ENCODE peak calls at places on chromosomes 12 and 14, in five cellular contexts. I is choroid plexus epithelial cell, C is lower leg skin, Y is stomach, N is BJ. E is an unnamed sample.
A peak's percentile ranks its signal among the peaks of the same experiment; 100 is the strongest.

GRCh38 chr14:82122678-82123077 is 589.0 kb upstream of the SEL1L start:
- DNase-seq in I (no peak), N (no peak), Y (no peak), C (no peak), E (no peak)

GRCh38 chr14:80988742-80989429 is 33.5 kb downstream of the TSHR start:
- DNase-seq in C (no peak), Y (no peak), I (peak; percentile 12), N (no peak), E (no peak)

GRCh38 chr12:122979908-122980191 is 631 bp upstream of the ARL6IP4 start:
- DNase-seq in I (peak; percentile 21), C (no peak), N (no peak), Y (no peak), E (no peak)

GRCh38 chr14:67623114-67623513 is 3.4 kb downstream of the ARG2 start:
- DNase-seq in C (no peak), Y (no peak), I (peak; percentile 63), N (no peak), E (no peak)

GRCh38 chr12:75130811-75131210 is 78.8 kb downstream of the KCNC2 start:
- DNase-seq in I (no peak), N (no peak), C (no peak), Y (no peak), E (no peak)

GRCh38 chr12:114920828-114921579 is 237.0 kb upstream of the TBX3 start:
- DNase-seq in N (peak; percentile 72), I (peak; percentile 11), Y (no peak), C (no peak), E (no peak)

GRCh38 chr14:66066991-66067788 is 419.0 kb upstream of the CCDC196 start:
- DNase-seq in C (no peak), I (no peak), Y (no peak), N (no peak), E (no peak)

GRCh38 chr14:100393906-100394732 is 71.0 kb downstream of the SLC25A47 start:
- DNase-seq in C (no peak), I (no peak), N (no peak), Y (no peak), E (no peak)

GRCh38 chr12:10829994-10830393 is 3.8 kb upstream of the TAS2R10 start:
- DNase-seq in I (peak; percentile 43), C (no peak), Y (no peak), N (no peak), E (no peak)

GRCh38 chr12:112466011-112466422 is 47.3 kb downstream of the PTPN11 start:
- DNase-seq in Y (peak; percentile 30), C (no peak), I (no peak), N (no peak), E (no peak)

GRCh38 chr12:72072613-72073212 is 134.1 kb downstream of the TPH2 start:
- DNase-seq in C (no peak), N (no peak), Y (no peak), I (no peak), E (no peak)

GRCh38 chr14:69620981-69621380 is 9.6 kb downstream of the SUSD6 start:
- DNase-seq in I (no peak), Y (no peak), N (no peak), C (no peak), E (no peak)

GRCh38 chr12:97555547-97556200 is 93.1 kb downstream of the RMST start:
- DNase-seq in C (no peak), N (no peak), Y (no peak), I (no peak), E (no peak)

GRCh38 chr12:130198663-130199060 is 36.4 kb downstream of the FZD10 start:
- DNase-seq in N (no peak), C (no peak), Y (peak; percentile 17), I (no peak), E (no peak)

GRCh38 chr12:103672401-103673119 is 85.5 kb downstream of the STAB2 start:
- DNase-seq in Y (no peak), C (no peak), I (no peak), N (no peak), E (no peak)

DNA sequence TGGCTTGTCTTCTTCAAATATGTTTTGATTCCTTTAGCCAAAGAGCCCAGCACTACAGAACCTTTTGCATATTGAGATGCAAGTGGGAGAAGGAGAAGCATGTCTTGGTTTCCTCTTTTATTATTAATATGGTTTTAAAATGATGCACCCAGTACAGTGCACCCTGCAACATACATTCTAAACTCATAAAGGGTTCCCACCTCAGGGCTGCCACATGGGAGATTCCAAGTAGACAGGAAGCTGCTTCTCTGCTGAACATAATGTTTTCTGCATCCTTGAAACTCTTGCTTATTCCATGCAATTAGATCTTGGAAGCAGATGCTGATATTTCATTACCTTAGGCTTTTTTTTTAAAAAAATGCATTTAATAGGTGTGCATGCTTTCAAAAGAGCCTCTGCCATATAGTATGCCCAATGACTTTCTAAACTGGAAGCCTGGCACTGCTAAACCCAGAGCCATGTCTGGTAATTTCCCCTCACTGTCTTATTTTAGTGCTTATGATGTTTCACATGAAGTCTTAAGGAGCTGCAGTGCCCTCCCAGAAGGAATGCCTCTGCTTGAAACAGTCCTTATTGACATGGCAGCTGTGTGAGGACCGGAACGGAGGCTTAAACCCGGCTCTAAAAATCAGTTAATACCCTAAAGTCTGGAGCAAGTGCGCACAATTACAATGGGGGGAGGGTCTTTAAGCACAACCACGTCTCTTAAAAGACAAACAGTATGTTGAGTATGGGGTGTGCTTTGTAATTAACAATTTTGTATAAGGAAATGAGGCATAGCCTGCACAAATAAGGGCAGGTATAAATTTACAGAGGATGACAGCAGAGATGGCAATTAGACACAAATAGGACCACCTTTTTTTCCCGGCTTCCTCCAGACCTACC is 2.0 kb upstream of the SIX1 start:
- DNase-seq in I (no peak), Y (no peak), N (no peak), C (no peak), E (no peak)
- TF ChIP-seq CTCF in I (no peak), Y (no peak), N (no peak), C (no peak), E (no peak)

GRCh38 chr14:33586806-33587205 is 364.1 kb downstream of the EGLN3 start:
- DNase-seq in N (no peak), I (no peak), Y (no peak), C (no peak), E (no peak)
- H3K4me3 ChIP-seq in N (no peak overlapping the region), I (no peak overlapping the region), Y (no peak overlapping the region), C (no peak overlapping the region), E (no peak overlapping the region)

DNA sequence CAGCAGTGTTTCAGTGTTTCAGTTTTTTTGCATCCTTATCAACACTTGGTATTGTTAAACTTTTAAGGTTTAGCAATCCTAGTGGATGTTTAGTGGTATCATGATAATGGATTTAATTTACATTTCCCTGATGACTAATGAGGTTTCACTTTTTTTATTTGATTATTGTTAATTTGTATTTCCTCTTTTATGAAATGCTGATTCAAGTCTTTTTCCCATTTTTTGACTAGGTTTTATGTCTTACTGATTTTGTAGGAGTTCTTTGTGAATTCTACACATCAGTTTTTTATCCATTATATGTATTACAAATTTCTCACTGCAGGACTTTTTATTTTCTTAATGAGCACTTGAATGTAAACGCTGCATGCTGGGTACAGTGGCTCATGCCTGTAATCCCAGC is 23.8 kb downstream of the YLPM1 start:
- DNase-seq in C (no peak), I (no peak), Y (no peak), N (no peak), E (no peak)
- TF ChIP-seq CTCF in C (no peak), I (no peak), Y (no peak), N (no peak), E (no peak)

GRCh38 chr14:39109893-39110715 is 4.0 kb upstream of the GEMIN2 start:
- DNase-seq in C (no peak), I (no peak), Y (no peak), N (no peak), E (no peak)
- H3K4me3 ChIP-seq in C (no peak overlapping the region), I (no peak overlapping the region), Y (peak overlapping the region; percentile 38), N (no peak overlapping the region), E (no peak overlapping the region)

GRCh38 chr12:89477633-89478279 is 46.8 kb downstream of the GALNT4 start:
- DNase-seq in N (no peak), Y (no peak), I (no peak), C (no peak), E (no peak)
- TF ChIP-seq CTCF in N (no peak), Y (no peak), I (peak; percentile 5), C (no peak), E (no peak)

DNA sequence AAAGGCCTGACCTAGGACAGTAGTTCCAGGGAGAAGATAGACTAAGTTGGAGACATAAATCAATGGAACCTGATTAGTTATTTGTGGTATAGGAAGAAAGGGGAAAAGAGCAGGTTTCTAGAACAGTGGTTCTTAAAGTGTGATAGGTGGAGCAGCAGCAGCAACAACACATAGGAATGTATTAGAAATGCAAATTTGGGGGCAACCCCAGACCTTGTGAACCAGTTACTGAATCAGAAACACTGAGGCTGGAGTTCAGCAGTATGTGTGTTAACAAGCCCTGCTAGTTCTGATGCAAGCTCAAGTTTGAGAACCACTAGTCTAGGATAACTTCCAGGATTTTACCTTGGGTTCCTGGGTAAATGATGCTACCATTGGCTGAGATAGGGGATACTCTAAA is 308.7 kb downstream of the EMP1 start:
- DNase-seq in C (no peak), I (no peak), Y (no peak), N (no peak), E (no peak)
- H3K4me3 ChIP-seq in C (no peak overlapping the region), I (no peak overlapping the region), Y (no peak overlapping the region), N (no peak overlapping the region), E (no peak overlapping the region)

DNA sequence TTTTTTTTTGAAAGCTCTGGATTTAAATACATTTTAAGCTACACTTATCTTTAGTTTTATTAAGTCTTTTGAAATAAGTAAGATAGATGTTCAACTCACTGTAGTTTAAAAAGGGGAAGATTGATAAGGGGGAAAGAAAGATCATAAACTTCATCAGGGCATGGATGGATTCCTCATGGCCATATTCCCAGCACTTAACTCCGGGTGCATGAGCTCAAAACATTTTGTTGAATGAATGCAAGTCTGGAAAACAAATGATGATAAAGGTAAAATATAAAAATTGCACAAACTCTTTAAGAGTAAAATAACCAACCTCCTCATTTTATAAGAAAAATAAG is 4.3 kb upstream of the IGF1 start:
- DNase-seq in I (no peak), N (no peak), C (no peak), Y (no peak), E (no peak)
- TF ChIP-seq CTCF in I (no peak), N (no peak), C (no peak), Y (no peak), E (no peak)

E was measured in HFF-Myc.